ENCODE peak calls at places on chromosomes 11 and 22, in nine cellular contexts. O is mammary epithelial cell, F is fibroblast of lung, A is IMR-90, C is keratinocyte, N is mesendoderm, H is endodermal cell, V is H9, R is GM23248. B is an unnamed sample.

GRCh38 chr11:33391893-33392251 is 134.7 kb downstream of the HIPK3 start:
- DNase-seq in N (no peak), O (no peak), F (no peak), H (no peak), V (no peak), C (no peak), A (no peak), R (no peak), B (no peak)

GRCh38 chr11:75760243-75760642 is 8.3 kb upstream of the DGAT2 start:
- DNase-seq in C (no peak), A (no peak), V (no peak), N (no peak), H (no peak), F (no peak), O (no peak), R (no peak), B (no peak)

GRCh38 chr11:62004473-62004872 is 37.0 kb upstream of the FTH1 start:
- DNase-seq in A (peak; percentile 82), H (no peak), F (peak; percentile 78), N (no peak), R (peak; percentile 47), C (no peak), O (peak; percentile 32), V (no peak), B (no peak)

GRCh38 chr11:64044730-64045386 is 9.1 kb downstream of the FLRT1 start:
- DNase-seq in R (no peak), V (no peak), O (no peak), N (no peak), F (no peak), C (no peak), A (no peak), H (no peak), B (no peak)

GRCh38 chr11:61507962-61508824 is at the start of gene LRRC10B:
- DNase-seq in F (no peak), N (peak; percentile 89), V (peak; percentile 95), O (no peak), C (no peak), H (peak; percentile 96), A (no peak), R (peak; percentile 49), B (no peak)

GRCh38 chr11:65204646-65205601 is 23.2 kb downstream of the CAPN1 start:
- DNase-seq in A (peak; percentile 13), C (no peak), V (peak; percentile 92), R (peak; percentile 40), H (peak; percentile 96), O (no peak), F (peak; percentile 25), N (peak; percentile 92), B (peak; percentile 3)

GRCh38 chr22:39432361-39432811 is 24.4 kb upstream of the MGAT3 start:
- DNase-seq in V (peak; percentile 25), A (no peak), N (no peak), F (no peak), O (no peak), C (no peak), H (no peak), R (no peak), B (no peak)

GRCh38 chr11:63020671-63021255 is 5.1 kb upstream of the SLC22A8 start:
- DNase-seq in H (peak; percentile 93), F (no peak), V (peak; percentile 85), C (no peak), N (peak; percentile 63), R (no peak), A (no peak), O (no peak), B (no peak)

GRCh38 chr11:13135385-13136271 is 126.5 kb downstream of the RASSF10 start:
- DNase-seq in N (peak; percentile 46), C (no peak), H (no peak), A (peak; percentile 90), V (no peak), F (peak; percentile 85), R (peak; percentile 32), O (peak; percentile 92), B (no peak)

DNA sequence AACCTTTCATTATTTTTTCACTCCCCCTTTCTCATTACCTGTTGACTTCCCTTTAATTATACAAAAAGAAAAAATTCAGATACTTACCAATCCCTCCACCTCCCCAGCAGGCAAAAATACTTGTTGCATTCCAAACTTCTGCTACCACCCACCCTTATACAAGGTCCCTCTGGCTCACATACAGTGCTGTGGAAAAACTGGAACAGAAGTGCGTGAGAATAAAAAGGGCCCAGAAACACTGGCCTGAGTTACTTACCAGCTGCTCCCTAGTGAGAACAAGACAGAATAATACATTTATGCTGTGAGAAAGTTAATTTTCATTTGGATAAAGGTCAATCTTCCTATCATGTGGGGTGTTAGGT is 46.9 kb upstream of the RAPSN start:
- DNase-seq in O (no peak), R (peak; percentile 41), H (no peak), C (no peak), F (no peak), A (no peak), N (no peak), V (no peak), B (no peak)
- H3K9ac ChIP-seq in O (no peak overlapping the region), R (peak overlapping the region; percentile 69), H (no peak overlapping the region), C (no peak overlapping the region), F (no peak overlapping the region), A (no peak overlapping the region), N (no peak overlapping the region), V (no peak overlapping the region), B (peak overlapping the region; percentile 62)

GRCh38 chr22:16651217-16651616 is 58.6 kb upstream of the CCT8L2 start:
- DNase-seq in N (peak; percentile 0), C (no peak), H (no peak), F (no peak), R (no peak), V (no peak), A (no peak), O (no peak), B (no peak)
- H3K9ac ChIP-seq in N (no peak overlapping the region), C (no peak overlapping the region), H (no peak overlapping the region), F (no peak overlapping the region), R (no peak overlapping the region), V (no peak overlapping the region), A (no peak overlapping the region), O (no peak overlapping the region), B (no peak overlapping the region)

DNA sequence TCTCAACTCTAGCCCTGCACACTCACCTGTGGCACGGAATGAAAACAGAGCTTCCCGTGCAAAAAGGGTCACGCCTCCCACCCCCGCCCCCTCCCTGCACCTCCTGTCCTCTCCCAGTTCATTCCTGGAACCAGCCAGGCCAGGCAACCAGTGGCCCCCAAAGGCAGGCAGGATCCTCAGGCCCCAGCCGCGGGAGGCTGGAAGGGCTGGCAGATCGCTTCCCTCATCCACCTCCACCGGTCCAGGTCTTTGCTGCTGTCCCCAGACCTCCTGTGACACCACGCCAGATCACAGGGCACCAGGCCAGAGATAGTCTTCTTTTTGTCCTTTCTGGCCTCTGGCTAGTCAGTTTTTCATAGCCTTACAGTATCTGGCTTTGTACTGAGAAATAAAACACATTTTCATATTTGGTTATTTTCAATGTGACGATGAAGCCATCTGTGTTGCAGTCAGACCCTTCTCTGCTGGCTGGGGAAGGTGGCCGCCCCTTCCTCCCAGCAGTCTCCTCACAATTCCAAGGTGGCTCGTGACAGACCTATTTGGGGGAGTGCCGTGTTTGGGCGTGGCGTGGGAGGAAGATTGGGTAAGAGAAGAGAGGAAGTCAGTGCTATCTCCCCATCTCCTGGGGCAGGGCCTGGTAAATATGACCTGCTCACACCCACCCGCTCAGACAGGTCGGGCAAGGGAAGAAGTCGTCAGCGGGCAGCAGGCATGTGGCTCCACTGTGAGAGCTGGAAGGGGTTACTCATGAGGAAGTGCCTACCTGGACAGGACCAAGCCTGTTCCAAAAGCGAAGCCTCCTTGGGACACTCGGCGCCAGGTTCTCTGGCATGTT is 9.1 kb downstream of the SSH3 start:
- DNase-seq in F (no peak), R (no peak), C (peak; percentile 92), V (no peak), O (peak; percentile 95), N (no peak), A (no peak), H (no peak), B (no peak)
- H3K9ac ChIP-seq in F (no peak overlapping the region), R (no peak overlapping the region), C (peak overlapping the region; percentile 77), V (no peak overlapping the region), O (peak overlapping the region; percentile 46), N (no peak overlapping the region), A (no peak overlapping the region), H (no peak overlapping the region), B (no peak overlapping the region)

DNA sequence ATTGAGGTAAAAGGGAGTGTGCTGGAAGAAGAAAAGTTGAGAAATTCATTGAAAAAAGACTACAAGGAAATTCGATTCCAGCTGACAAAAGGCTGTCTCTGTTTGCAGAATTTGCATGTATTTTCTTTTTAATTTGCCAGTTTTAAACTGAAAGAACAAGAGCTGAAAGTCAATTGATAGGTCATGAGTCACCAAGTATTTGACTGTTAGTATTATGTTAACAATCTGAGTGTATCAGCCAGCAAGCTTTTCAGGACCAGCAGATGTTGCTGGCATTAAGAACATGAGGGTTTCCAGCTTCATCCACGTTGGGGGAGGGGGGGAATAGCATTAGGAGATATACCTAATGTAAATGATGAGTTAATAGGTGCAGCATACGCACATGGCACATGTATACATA is 726.7 kb downstream of the METTL15 start:
- DNase-seq in C (peak; percentile 4), A (peak; percentile 97), F (peak; percentile 72), N (peak; percentile 13), O (peak; percentile 61), V (no peak), H (no peak), R (peak; percentile 78), B (no peak)
- H3K9ac ChIP-seq in C (no peak overlapping the region), A (peak overlapping the region; percentile 77), F (no peak overlapping the region), N (no peak overlapping the region), O (no peak overlapping the region), V (no peak overlapping the region), H (no peak overlapping the region), R (peak overlapping the region; percentile 31), B (no peak overlapping the region)

GRCh38 chr11:34789196-34789834 is 126.9 kb downstream of the APIP start:
- DNase-seq in R (no peak), V (no peak), F (no peak), H (no peak), N (no peak), A (peak; percentile 4), C (no peak), O (no peak), B (no peak)

GRCh38 chr11:34784318-34784841 is 131.8 kb downstream of the APIP start:
- DNase-seq in O (peak; percentile 32), N (no peak), F (no peak), R (no peak), H (no peak), V (no peak), C (no peak), A (no peak), B (no peak)

GRCh38 chr11:34788642-34789041 is 127.5 kb downstream of the APIP start:
- DNase-seq in N (no peak), F (no peak), H (no peak), O (no peak), V (no peak), C (no peak), R (no peak), A (no peak), B (no peak)

GRCh38 chr11:34787899-34788298 is 128.3 kb downstream of the APIP start:
- DNase-seq in N (no peak), H (no peak), O (no peak), R (no peak), F (no peak), A (peak; percentile 11), V (no peak), C (no peak), B (no peak)

DNA sequence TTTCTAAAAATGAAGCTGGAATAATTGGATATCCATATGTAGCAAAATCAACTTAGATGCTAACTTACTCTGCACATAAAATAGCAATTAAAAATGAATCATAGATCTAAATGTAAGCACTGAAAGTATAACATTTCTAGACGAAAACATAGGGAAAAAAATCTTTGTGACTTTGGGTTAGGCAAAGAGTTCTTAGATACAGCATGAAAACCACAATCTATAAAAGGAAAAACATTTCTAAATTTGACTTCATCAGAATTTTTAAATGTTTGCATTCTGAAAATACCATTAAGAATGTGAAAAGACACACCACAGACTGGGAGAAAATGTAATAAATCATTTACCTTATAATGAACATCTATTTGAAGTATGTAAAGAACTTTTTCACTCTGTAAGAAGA is 128.8 kb downstream of the APIP start:
- DNase-seq in V (no peak), C (no peak), N (no peak), F (no peak), R (no peak), A (peak; percentile 32), O (no peak), H (no peak), B (no peak)
- H3K9ac ChIP-seq in V (no peak overlapping the region), C (no peak overlapping the region), N (no peak overlapping the region), F (no peak overlapping the region), R (no peak overlapping the region), A (no peak overlapping the region), O (no peak overlapping the region), H (no peak overlapping the region), B (no peak overlapping the region)